ENCODE peak calls at places on chromosomes 2 and 18, in four cellular contexts. M is left lung, J is Caco-2, N is PC-9. C is an unnamed sample.

GRCh38 chr18:51390695-51391094 is 193.2 kb upstream of the MEX3C start:
- DNase-seq in M (no peak), N (no peak), J (no peak), C (no peak)

GRCh38 chr18:68454511-68455228 is 260.2 kb downstream of the TMX3 start:
- DNase-seq in N (no peak), J (no peak), M (no peak), C (no peak)

GRCh38 chr2:108396845-108397244 is 19.1 kb downstream of the SULT1C4 start:
- DNase-seq in J (peak), N (no peak), M (no peak), C (no peak)

GRCh38 chr18:9289698-9290097 is 44.9 kb upstream of the TWSG1 start:
- DNase-seq in N (no peak), M (no peak), J (no peak), C (no peak)

GRCh38 chr2:156695020-156695419 is 258.8 kb downstream of the GPD2 start:
- DNase-seq in J (no peak), N (no peak), M (no peak), C (no peak)

GRCh38 chr2:144268036-144268678 is 251.8 kb downstream of the ZEB2 start:
- DNase-seq in J (no peak), M (no peak), N (no peak), C (no peak)

GRCh38 chr18:78873916-78874505 is 105.6 kb upstream of the SALL3 start:
- DNase-seq in J (no peak), M (no peak), N (no peak), C (no peak)

GRCh38 chr2:28463893-28464292 is 32.0 kb upstream of the PLB1 start:
- DNase-seq in J (no peak), N (no peak), M (no peak), C (no peak)

GRCh38 chr2:156405586-156405985 is 30.6 kb upstream of the GPD2 start:
- DNase-seq in J (peak), N (peak), M (no peak), C (no peak)

GRCh38 chr2:8312861-8313768 is 368.7 kb upstream of the ID2 start:
- DNase-seq in M (no peak), J (peak), N (no peak), C (no peak)

GRCh38 chr2:46122971-46123365 is 174.2 kb upstream of the EPAS1 start:
- DNase-seq in J (no peak), M (no peak), N (peak), C (no peak)

GRCh38 chr2:179467111-179467510 is 202.5 kb upstream of the SESTD1 start:
- DNase-seq in N (no peak), J (no peak), M (no peak), C (no peak)

GRCh38 chr2:232449964-232450363 is 6.0 kb upstream of the ALPI start:
- DNase-seq in N (no peak), M (no peak), J (no peak), C (no peak)

GRCh38 chr2:121036226-121036692 is 248.7 kb downstream of the TFCP2L1 start:
- DNase-seq in N (no peak), J (peak), M (no peak), C (peak)

GRCh38 chr2:196927318-196928225 is 1.1 kb upstream of the PGAP1 start:
- DNase-seq in M (no peak), J (peak), N (peak), C (no peak)

GRCh38 chr2:24566630-24567029 is 75.6 kb downstream of the NCOA1 start:
- DNase-seq in M (no peak), N (no peak), J (no peak), C (no peak)

GRCh38 chr2:126911111-126911796 is 12.6 kb downstream of the TEX51 start:
- DNase-seq in N (no peak), J (no peak), M (peak), C (no peak)

GRCh38 chr2:236606023-236606422 is 36.4 kb downstream of the ACKR3 start:
- DNase-seq in M (no peak), J (no peak), N (no peak), C (no peak)

GRCh38 chr2:236608308-236608564 is 38.6 kb downstream of the ACKR3 start:
- DNase-seq in N (no peak), J (no peak), M (no peak), C (no peak)

GRCh38 chr2:236608710-236609109 is 39.1 kb downstream of the ACKR3 start:
- DNase-seq in J (no peak), N (peak), M (no peak), C (no peak)

GRCh38 chr2:236604971-236605734 is 35.5 kb downstream of the ACKR3 start:
- DNase-seq in M (no peak), J (no peak), N (no peak), C (no peak)

GRCh38 chr2:236607471-236608307 is 38.1 kb downstream of the ACKR3 start:
- DNase-seq in N (peak), J (peak), M (no peak), C (peak)
- TF ChIP-seq CTCF in N (peak), J (no peak), M (no peak), C (peak)

DNA sequence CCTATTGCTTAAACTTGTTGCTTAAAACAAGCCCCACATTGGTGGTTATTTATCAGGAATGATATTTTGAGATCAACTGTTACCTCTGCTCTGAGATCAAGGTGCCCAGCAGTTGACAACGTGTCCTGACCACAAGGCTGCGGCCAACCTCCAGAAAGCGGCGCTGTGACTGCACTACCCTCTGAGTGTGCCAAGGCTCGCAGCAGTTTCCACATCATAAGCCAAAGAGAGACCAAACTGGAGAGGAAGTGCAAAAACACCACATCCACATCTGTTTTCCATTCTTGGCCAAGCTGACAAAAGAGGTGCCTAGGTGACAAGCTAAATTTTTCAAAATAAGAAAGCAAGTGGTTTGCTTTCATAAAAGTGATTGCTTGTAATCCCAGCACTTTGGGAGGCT is 410.8 kb upstream of the POU3F3 start:
- DNase-seq in J (no peak), N (no peak), M (no peak), C (no peak)
- TF ChIP-seq CTCF in J (no peak), N (no peak), M (no peak), C (no peak)

GRCh38 chr2:159168707-159169106 is 117.8 kb downstream of the WDSUB1 start:
- DNase-seq in N (no peak), M (no peak), J (no peak), C (no peak)
- TF ChIP-seq CTCF in N (no peak), M (no peak), J (peak), C (no peak)

GRCh38 chr18:45688834-45689233 is 35.1 kb upstream of the SLC14A1 start:
- DNase-seq in M (no peak), J (no peak), N (no peak), C (no peak)
- TF ChIP-seq CTCF in M (no peak), J (no peak), N (no peak), C (no peak)

C was measured in pancreas.